ENCODE peak calls at places on chromosomes 6 and 20, in eight cellular contexts. U is H54; W is foreskin fibroblast; I is SK-MEL-5; L is mesothelial cell of epicardium; E is neural crest cell; M is CD4-positive, alpha-beta memory T cell; G is ascending aorta. T is an unnamed sample.

GRCh38 chr6:137866200-137866913 is 702 bp upstream of the TNFAIP3 start:
- DNase-seq in U (peak), W (no peak), I (peak), L (no peak), E (peak), M (no peak), G (peak), T (no peak)

GRCh38 chr6:31898200-31899011 is 908 bp upstream of the EHMT2 start:
- DNase-seq in U (peak), W (no peak), I (peak), L (no peak), E (no peak), M (peak), G (no peak), T (no peak)

GRCh38 chr6:41643899-41644269 is 5.6 kb downstream of the MDFI start:
- DNase-seq in U (no peak), W (no peak), I (no peak), L (no peak), E (no peak), M (no peak), G (no peak), T (no peak)

GRCh38 chr6:158060447-158061360 is 79.0 kb downstream of the SYNJ2 start:
- DNase-seq in U (peak), W (peak), I (no peak), L (no peak), E (no peak), M (peak), G (peak), T (no peak)

GRCh38 chr6:164578616-164579015 is 730.8 kb downstream of the C6orf118 start:
- DNase-seq in U (no peak), W (no peak), I (no peak), L (no peak), E (no peak), M (no peak), G (no peak), T (no peak)

GRCh38 chr6:92777146-92777740 is 642.1 kb downstream of the EPHA7 start:
- DNase-seq in U (no peak), W (no peak), I (peak), L (no peak), E (no peak), M (no peak), G (no peak), T (no peak)

GRCh38 chr6:36098920-36099647 is 31.2 kb upstream of the MAPK13 start:
- DNase-seq in U (no peak), W (no peak), I (peak), L (no peak), E (no peak), M (no peak), G (no peak), T (no peak)

GRCh38 chr20:60147004-60147403 is 188.8 kb downstream of the CDH26 start:
- DNase-seq in U (no peak), W (no peak), I (no peak), L (no peak), E (no peak), M (no peak), G (no peak), T (no peak)

GRCh38 chr6:19995575-19996257 is 158.5 kb downstream of the ID4 start:
- DNase-seq in U (no peak), W (no peak), I (peak), L (no peak), E (no peak), M (no peak), G (no peak), T (no peak)

GRCh38 chr6:112416885-112417284 is 69.8 kb downstream of the RFPL4B start:
- DNase-seq in U (no peak), W (peak), I (no peak), L (no peak), E (no peak), M (no peak), G (no peak), T (no peak)

GRCh38 chr6:146935489-146935888 is 268.7 kb upstream of the STXBP5 start:
- DNase-seq in U (no peak), W (no peak), I (no peak), L (no peak), E (no peak), M (no peak), G (no peak), T (no peak)